ENCODE peak calls at places on chromosomes 4 and X, in seven cellular contexts. One of them, this sample, is unnamed.

GRCh38 chr4:129603241-129603931 is 507.4 kb downstream of the C4orf33 start:
- DNase-seq in IMR-90: no peak
- DNase-seq in neuronal stem cell: no peak
- DNase-seq in H1: no peak
- DNase-seq in mesendoderm: peak; percentile 8
- DNase-seq in trophoblast cell: no peak
- DNase-seq in H9: no peak
- DNase-seq in this sample: no peak

GRCh38 chr4:38943355-38943754 is 75.7 kb downstream of the FAM114A1 start:
- DNase-seq in IMR-90: peak; percentile 85
- DNase-seq in neuronal stem cell: no peak
- DNase-seq in H1: no peak
- DNase-seq in mesendoderm: no peak
- DNase-seq in trophoblast cell: no peak
- DNase-seq in H9: no peak
- DNase-seq in this sample: peak; percentile 86

GRCh38 chr4:161525121-161525520 is 638.7 kb downstream of the FSTL5 start:
- DNase-seq in IMR-90: no peak
- DNase-seq in neuronal stem cell: no peak
- DNase-seq in H1: no peak
- DNase-seq in mesendoderm: no peak
- DNase-seq in trophoblast cell: no peak
- DNase-seq in H9: no peak
- DNase-seq in this sample: no peak

GRCh38 chr4:4549534-4549933 is 7.7 kb upstream of the STX18 start:
- DNase-seq in IMR-90: no peak
- DNase-seq in neuronal stem cell: no peak
- DNase-seq in H1: no peak
- DNase-seq in mesendoderm: no peak
- DNase-seq in trophoblast cell: no peak
- DNase-seq in H9: no peak
- DNase-seq in this sample: no peak

GRCh38 chr4:4182835-4183568 is 43.7 kb downstream of the OTOP1 start:
- DNase-seq in IMR-90: no peak
- DNase-seq in neuronal stem cell: peak; percentile 31
- DNase-seq in H1: peak; percentile 88
- DNase-seq in mesendoderm: peak; percentile 45
- DNase-seq in trophoblast cell: no peak
- DNase-seq in H9: peak; percentile 79
- DNase-seq in this sample: no peak

GRCh38 chrX:119757979-119758681 is at the start of gene SOWAHD:
- DNase-seq in IMR-90: no peak
- DNase-seq in neuronal stem cell: no peak
- DNase-seq in H1: peak; percentile 71
- DNase-seq in mesendoderm: peak; percentile 76
- DNase-seq in trophoblast cell: peak; percentile 57
- DNase-seq in H9: peak; percentile 73
- DNase-seq in this sample: peak; percentile 26

GRCh38 chr4:161182913-161183312 is 980.9 kb downstream of the FSTL5 start:
- DNase-seq in IMR-90: no peak
- DNase-seq in neuronal stem cell: no peak
- DNase-seq in H1: no peak
- DNase-seq in mesendoderm: no peak
- DNase-seq in trophoblast cell: no peak
- DNase-seq in H9: no peak
- DNase-seq in this sample: no peak

GRCh38 chr4:149441338-149441737 is 374.3 kb downstream of the IQCM start:
- DNase-seq in IMR-90: peak; percentile 16
- DNase-seq in neuronal stem cell: no peak
- DNase-seq in H1: no peak
- DNase-seq in mesendoderm: no peak
- DNase-seq in trophoblast cell: no peak
- DNase-seq in H9: no peak
- DNase-seq in this sample: peak; percentile 20

GRCh38 chr4:19224820-19225219 is 1026.9 kb upstream of the SLIT2 start:
- DNase-seq in IMR-90: peak; percentile 42
- DNase-seq in neuronal stem cell: no peak
- DNase-seq in H1: no peak
- DNase-seq in mesendoderm: peak; percentile 25
- DNase-seq in trophoblast cell: no peak
- DNase-seq in H9: no peak
- DNase-seq in this sample: peak; percentile 38

GRCh38 chrX:112832481-112833095 is 8.0 kb downstream of the AMOT start:
- DNase-seq in IMR-90: peak; percentile 7
- DNase-seq in neuronal stem cell: no peak
- DNase-seq in H1: no peak
- DNase-seq in mesendoderm: peak; percentile 53
- DNase-seq in trophoblast cell: peak; percentile 32
- DNase-seq in H9: peak; percentile 74
- DNase-seq in this sample: no peak

GRCh38 chr4:4805805-4806345 is 53.6 kb upstream of the MSX1 start:
- DNase-seq in IMR-90: no peak
- DNase-seq in neuronal stem cell: no peak
- DNase-seq in H1: no peak
- DNase-seq in mesendoderm: peak; percentile 38
- DNase-seq in trophoblast cell: no peak
- DNase-seq in H9: no peak
- DNase-seq in this sample: no peak

GRCh38 chr4:37762294-37763163 is 64.0 kb upstream of the PGM2 start:
- DNase-seq in IMR-90: peak; percentile 36
- DNase-seq in neuronal stem cell: no peak
- DNase-seq in H1: no peak
- DNase-seq in mesendoderm: peak; percentile 47
- DNase-seq in trophoblast cell: no peak
- DNase-seq in H9: peak; percentile 36
- DNase-seq in this sample: peak; percentile 57

GRCh38 chr4:10893417-10893816 is 208.8 kb upstream of the CLNK start:
- DNase-seq in IMR-90: no peak
- DNase-seq in neuronal stem cell: no peak
- DNase-seq in H1: no peak
- DNase-seq in mesendoderm: peak; percentile 51
- DNase-seq in trophoblast cell: no peak
- DNase-seq in H9: peak; percentile 32
- DNase-seq in this sample: peak; percentile 3

GRCh38 chrX:16394290-16394689 is 227.0 kb downstream of the MAGEB17 start:
- DNase-seq in IMR-90: no peak
- DNase-seq in neuronal stem cell: no peak
- DNase-seq in H1: no peak
- DNase-seq in mesendoderm: no peak
- DNase-seq in trophoblast cell: no peak
- DNase-seq in H9: no peak
- DNase-seq in this sample: no peak

DNA sequence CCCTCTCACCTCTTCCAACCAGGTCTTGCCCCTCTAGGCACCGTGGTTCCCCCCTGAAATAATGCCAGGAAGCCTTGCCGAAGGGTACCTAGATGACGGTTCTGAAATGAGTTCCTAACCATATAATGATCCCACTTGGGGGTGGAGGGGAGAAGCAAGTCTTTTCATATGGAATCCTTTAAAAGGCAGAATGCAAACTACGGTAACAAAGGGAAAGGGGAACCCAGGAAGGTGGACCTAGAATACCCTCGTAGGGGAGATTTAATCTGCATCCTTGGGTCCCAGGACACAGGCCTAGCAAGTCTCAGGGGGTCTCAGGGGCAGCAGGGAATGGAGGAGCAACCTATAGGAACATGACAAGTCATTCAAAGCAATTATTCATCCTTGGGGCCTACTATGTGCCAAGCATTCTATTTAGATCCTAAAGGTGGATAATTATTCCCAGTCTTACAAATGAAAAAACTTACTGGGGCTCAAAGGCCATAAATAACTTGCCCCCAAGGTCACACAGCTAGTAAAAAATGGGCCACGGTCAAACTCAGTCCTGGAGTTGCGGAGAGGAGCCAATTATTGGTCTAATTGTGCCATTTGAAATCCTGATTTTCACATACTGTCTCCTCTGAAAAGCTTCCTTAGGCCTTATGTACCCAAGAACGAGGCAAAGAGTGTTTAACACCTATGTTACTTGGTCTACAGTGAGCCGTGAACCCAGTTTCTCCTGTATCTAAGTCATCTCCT is 8.8 kb downstream of the BCOR start:
- DNase-seq in IMR-90: no peak
- DNase-seq in neuronal stem cell: no peak
- DNase-seq in H1: no peak
- DNase-seq in mesendoderm: no peak
- DNase-seq in trophoblast cell: no peak
- DNase-seq in H9: peak; percentile 42
- DNase-seq in this sample: peak; percentile 2
- H2BK120ac ChIP-seq in IMR-90: no peak overlapping the region
- H2BK120ac ChIP-seq in neuronal stem cell: no peak overlapping the region
- H2BK120ac ChIP-seq in H1: no peak overlapping the region
- H2BK120ac ChIP-seq in mesendoderm: no peak overlapping the region
- H2BK120ac ChIP-seq in trophoblast cell: no peak overlapping the region
- H2BK120ac ChIP-seq in H9: no peak overlapping the region
- H2BK120ac ChIP-seq in this sample: no peak overlapping the region

GRCh38 chr4:120066182-120066524 is 495 bp downstream of the MAD2L1 start:
- DNase-seq in IMR-90: no peak
- DNase-seq in neuronal stem cell: no peak
- DNase-seq in H1: no peak
- DNase-seq in mesendoderm: peak; percentile 87
- DNase-seq in trophoblast cell: no peak
- DNase-seq in H9: no peak
- DNase-seq in this sample: no peak
- H4K8ac ChIP-seq in IMR-90: no peak overlapping the region
- H4K8ac ChIP-seq in neuronal stem cell: no peak overlapping the region
- H4K8ac ChIP-seq in H1: peak overlapping the region; percentile 95
- H4K8ac ChIP-seq in mesendoderm: no peak overlapping the region
- H4K8ac ChIP-seq in trophoblast cell: peak overlapping the region; percentile 57
- H4K8ac ChIP-seq in H9: no peak overlapping the region
- H4K8ac ChIP-seq in this sample: no peak overlapping the region

DNA sequence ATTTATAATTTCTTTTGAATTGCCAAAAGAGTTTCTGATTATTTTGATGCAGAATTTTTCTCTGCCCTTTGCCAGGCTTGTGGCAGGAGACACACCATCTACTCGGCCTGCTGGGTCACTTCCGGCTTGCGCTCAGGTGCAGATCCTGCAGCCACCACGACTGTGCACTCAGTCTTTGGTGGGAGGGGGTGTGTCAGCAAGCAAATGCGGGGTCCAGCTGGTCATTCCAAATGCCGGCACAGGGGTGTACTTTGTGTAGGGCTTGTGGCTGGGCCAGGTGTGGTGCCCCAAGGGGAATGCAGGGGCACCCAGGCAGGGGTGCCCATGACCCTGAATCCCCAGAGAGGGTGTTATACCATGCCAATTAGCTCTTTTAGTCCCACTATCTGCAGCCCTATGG is 673.0 kb downstream of the TLL1 start:
- DNase-seq in IMR-90: no peak
- DNase-seq in neuronal stem cell: no peak
- DNase-seq in H1: no peak
- DNase-seq in mesendoderm: no peak
- DNase-seq in trophoblast cell: no peak
- DNase-seq in H9: no peak
- DNase-seq in this sample: no peak
- H3K9ac ChIP-seq in IMR-90: no peak overlapping the region
- H3K9ac ChIP-seq in neuronal stem cell: no peak overlapping the region
- H3K9ac ChIP-seq in H1: no peak overlapping the region
- H3K9ac ChIP-seq in mesendoderm: no peak overlapping the region
- H3K9ac ChIP-seq in trophoblast cell: no peak overlapping the region
- H3K9ac ChIP-seq in H9: no peak overlapping the region
- H3K9ac ChIP-seq in this sample: no peak overlapping the region

GRCh38 chrX:46693149-46693548 is 65.8 kb downstream of the SLC9A7 start:
- DNase-seq in IMR-90: no peak
- DNase-seq in neuronal stem cell: no peak
- DNase-seq in H1: no peak
- DNase-seq in mesendoderm: no peak
- DNase-seq in trophoblast cell: no peak
- DNase-seq in H9: no peak
- DNase-seq in this sample: no peak

GRCh38 chrX:46694549-46694948 is 64.4 kb downstream of the SLC9A7 start:
- DNase-seq in IMR-90: no peak
- DNase-seq in neuronal stem cell: no peak
- DNase-seq in H1: no peak
- DNase-seq in mesendoderm: no peak
- DNase-seq in trophoblast cell: no peak
- DNase-seq in H9: no peak
- DNase-seq in this sample: no peak

GRCh38 chrX:46687619-46688018 is 71.3 kb downstream of the SLC9A7 start:
- DNase-seq in IMR-90: peak; percentile 29
- DNase-seq in neuronal stem cell: no peak
- DNase-seq in H1: no peak
- DNase-seq in mesendoderm: no peak
- DNase-seq in trophoblast cell: no peak
- DNase-seq in H9: no peak
- DNase-seq in this sample: no peak

GRCh38 chrX:46686003-46686645 is 72.8 kb downstream of the SLC9A7 start:
- DNase-seq in IMR-90: peak; percentile 41
- DNase-seq in neuronal stem cell: peak; percentile 32
- DNase-seq in H1: no peak
- DNase-seq in mesendoderm: peak; percentile 38
- DNase-seq in trophoblast cell: no peak
- DNase-seq in H9: peak; percentile 32
- DNase-seq in this sample: peak; percentile 40

DNA sequence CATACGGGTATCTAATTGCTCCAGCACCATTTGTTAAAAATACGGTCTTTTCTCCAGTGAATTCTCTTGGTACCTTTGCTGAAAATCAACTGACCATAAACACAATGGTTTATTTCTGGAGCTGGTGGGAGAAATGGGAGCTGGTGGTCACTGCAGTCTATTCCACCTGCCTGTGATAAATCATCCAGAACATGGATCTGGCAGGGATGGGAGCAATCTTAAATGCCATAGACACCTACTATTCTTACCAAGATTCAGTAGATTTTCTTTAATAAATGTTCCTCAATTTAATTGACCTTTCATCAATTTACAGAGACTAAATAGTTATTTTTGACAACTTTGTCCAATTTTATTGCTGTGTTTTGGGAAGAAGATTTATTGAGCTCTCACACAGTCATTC is 68.1 kb downstream of the SLC9A7 start:
- DNase-seq in IMR-90: no peak
- DNase-seq in neuronal stem cell: no peak
- DNase-seq in H1: no peak
- DNase-seq in mesendoderm: no peak
- DNase-seq in trophoblast cell: no peak
- DNase-seq in H9: no peak
- DNase-seq in this sample: no peak
- H2BK120ac ChIP-seq in IMR-90: no peak overlapping the region
- H2BK120ac ChIP-seq in neuronal stem cell: no peak overlapping the region
- H2BK120ac ChIP-seq in H1: no peak overlapping the region
- H2BK120ac ChIP-seq in mesendoderm: no peak overlapping the region
- H2BK120ac ChIP-seq in trophoblast cell: no peak overlapping the region
- H2BK120ac ChIP-seq in H9: no peak overlapping the region
- H2BK120ac ChIP-seq in this sample: no peak overlapping the region

DNA sequence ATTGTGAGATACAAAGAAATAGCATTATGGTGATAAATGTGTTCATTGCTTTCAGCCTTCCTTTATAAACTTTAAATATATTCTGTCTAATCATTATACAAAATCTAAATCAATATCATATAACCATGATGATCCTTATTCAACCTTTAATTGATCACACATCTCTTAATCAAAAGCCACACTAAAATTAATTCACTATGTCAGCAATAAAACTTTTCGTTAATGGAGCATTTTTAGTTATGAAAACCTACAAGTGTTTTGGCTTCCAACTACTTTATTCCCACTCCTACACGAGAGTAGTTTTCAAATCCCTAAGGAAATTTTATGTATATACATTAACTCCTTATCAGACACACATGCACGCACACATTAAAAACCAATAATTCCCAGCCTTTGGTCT is 530.2 kb downstream of the KCTD8 start:
- DNase-seq in IMR-90: no peak
- DNase-seq in neuronal stem cell: no peak
- DNase-seq in H1: no peak
- DNase-seq in mesendoderm: no peak
- DNase-seq in trophoblast cell: no peak
- DNase-seq in H9: no peak
- DNase-seq in this sample: no peak
- H4K8ac ChIP-seq in IMR-90: no peak overlapping the region
- H4K8ac ChIP-seq in neuronal stem cell: no peak overlapping the region
- H4K8ac ChIP-seq in H1: no peak overlapping the region
- H4K8ac ChIP-seq in mesendoderm: no peak overlapping the region
- H4K8ac ChIP-seq in trophoblast cell: no peak overlapping the region
- H4K8ac ChIP-seq in H9: no peak overlapping the region
- H4K8ac ChIP-seq in this sample: no peak overlapping the region